ENCODE peak calls at places on chromosomes 11 and 22, in seven cellular contexts. X is hepatocyte, R is lung, O is thoracic aorta, Z is body of pancreas, C is lower lobe of right lung, E is right atrium auricular region. P is an unnamed sample.
A peak's percentile ranks its signal among the peaks of the same experiment; 100 is the strongest.

GRCh38 chr11:115422013-115422697 is 82.1 kb downstream of the CADM1 start:
- DNase-seq in X (no peak), R (no peak), O (no peak), Z (no peak), C (no peak), E (no peak), P (no peak)

GRCh38 chr11:74570266-74571061 is 21.9 kb upstream of the POLD3 start:
- DNase-seq in X (peak; percentile 72), R (no peak), O (no peak), Z (peak; percentile 67), C (no peak), E (no peak), P (peak; percentile 64)

GRCh38 chr11:114131366-114131963 is 72.0 kb downstream of the ZBTB16 start:
- DNase-seq in X (no peak), R (no peak), O (no peak), Z (no peak), C (no peak), E (no peak), P (no peak)

GRCh38 chr11:123180574-123180973 is 14.5 kb downstream of the CLMP start:
- DNase-seq in X (no peak), R (no peak), O (no peak), Z (no peak), C (no peak), E (no peak), P (no peak)

GRCh38 chr11:33402066-33402465 is 144.9 kb downstream of the HIPK3 start:
- DNase-seq in X (no peak), R (no peak), O (no peak), Z (no peak), C (no peak), E (no peak), P (no peak)

GRCh38 chr11:55942785-55943392 is 6.7 kb upstream of the OR5I1 start:
- DNase-seq in X (peak; percentile 75), R (no peak), O (no peak), Z (no peak), C (no peak), E (no peak), P (no peak)

GRCh38 chr22:26658671-26659478 is 1.5 kb downstream of the MIAT start:
- DNase-seq in X (peak; percentile 85), R (peak; percentile 59), O (peak; percentile 57), Z (no peak), C (no peak), E (no peak), P (no peak)

GRCh38 chr22:30423296-30423958 is 2.1 kb upstream of the MTFP1 start:
- DNase-seq in X (peak; percentile 69), R (peak; percentile 66), O (no peak), Z (no peak), C (peak; percentile 78), E (no peak), P (no peak)

GRCh38 chr11:125679837-125680236 is 810 bp downstream of the ACRV1 start:
- DNase-seq in X (no peak), R (no peak), O (no peak), Z (no peak), C (no peak), E (no peak), P (no peak)

GRCh38 chr11:12133539-12134238 is 23.3 kb downstream of the MICAL2 start:
- DNase-seq in X (no peak), R (no peak), O (no peak), Z (no peak), C (no peak), E (no peak), P (no peak)

GRCh38 chr11:74138572-74138971 is 32.2 kb downstream of the C2CD3 start:
- DNase-seq in X (peak; percentile 76), R (peak; percentile 35), O (no peak), Z (peak; percentile 47), C (no peak), E (no peak), P (no peak)

GRCh38 chr11:86106916-86107315 is 38.0 kb upstream of the PICALM start:
- DNase-seq in X (no peak), R (no peak), O (no peak), Z (no peak), C (no peak), E (no peak), P (no peak)

GRCh38 chr11:34890089-34890488 is 26.1 kb downstream of the APIP start:
- DNase-seq in X (no peak), R (no peak), O (no peak), Z (no peak), C (no peak), E (no peak), P (no peak)

GRCh38 chr22:32480238-32480637 is 5.6 kb downstream of the FBXO7 start:
- DNase-seq in X (no peak), R (no peak), O (no peak), Z (no peak), C (no peak), E (no peak), P (no peak)

GRCh38 chr11:47726878-47727514 is 11.8 kb upstream of the AGBL2 start:
- DNase-seq in X (no peak), R (no peak), O (no peak), Z (no peak), C (no peak), E (no peak), P (no peak)

GRCh38 chr22:40482886-40483285 is 112.5 kb downstream of the SGSM3 start:
- DNase-seq in X (no peak), R (no peak), O (no peak), Z (no peak), C (no peak), E (no peak), P (no peak)

GRCh38 chr22:40484906-40485660 is 114.7 kb downstream of the SGSM3 start:
- DNase-seq in X (no peak), R (no peak), O (no peak), Z (no peak), C (no peak), E (no peak), P (no peak)

GRCh38 chr22:40479887-40480538 is 109.6 kb downstream of the SGSM3 start:
- DNase-seq in X (no peak), R (no peak), O (no peak), Z (no peak), C (no peak), E (no peak), P (no peak)

GRCh38 chr22:40480996-40481395 is 110.6 kb downstream of the SGSM3 start:
- DNase-seq in X (no peak), R (no peak), O (no peak), Z (no peak), C (no peak), E (no peak), P (no peak)

DNA sequence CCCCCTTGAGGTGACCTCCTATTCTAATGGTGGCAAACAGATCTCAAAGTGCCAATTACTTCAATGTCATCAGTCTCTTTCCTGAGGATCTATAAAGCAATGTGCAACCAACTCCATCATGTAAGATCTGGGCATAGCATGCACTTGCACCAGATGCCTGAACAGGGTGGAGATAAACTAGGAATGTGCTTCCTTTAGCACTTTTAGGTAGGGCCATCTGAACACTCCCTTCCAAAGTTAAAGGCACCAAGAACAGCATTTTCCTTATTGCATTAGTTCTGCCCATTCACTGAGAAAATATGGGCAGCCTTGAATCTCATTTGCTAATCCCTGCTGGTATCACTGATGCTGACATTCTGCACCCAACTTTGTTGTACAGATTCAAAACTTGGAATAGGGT is 112.0 kb downstream of the SGSM3 start:
- DNase-seq in X (no peak), R (no peak), O (no peak), Z (no peak), C (no peak), E (no peak), P (no peak)
- H3K27ac ChIP-seq in X (no peak overlapping the region), R (no peak overlapping the region), O (no peak overlapping the region), Z (no peak overlapping the region), C (no peak overlapping the region), E (no peak overlapping the region), P (no peak overlapping the region)

DNA sequence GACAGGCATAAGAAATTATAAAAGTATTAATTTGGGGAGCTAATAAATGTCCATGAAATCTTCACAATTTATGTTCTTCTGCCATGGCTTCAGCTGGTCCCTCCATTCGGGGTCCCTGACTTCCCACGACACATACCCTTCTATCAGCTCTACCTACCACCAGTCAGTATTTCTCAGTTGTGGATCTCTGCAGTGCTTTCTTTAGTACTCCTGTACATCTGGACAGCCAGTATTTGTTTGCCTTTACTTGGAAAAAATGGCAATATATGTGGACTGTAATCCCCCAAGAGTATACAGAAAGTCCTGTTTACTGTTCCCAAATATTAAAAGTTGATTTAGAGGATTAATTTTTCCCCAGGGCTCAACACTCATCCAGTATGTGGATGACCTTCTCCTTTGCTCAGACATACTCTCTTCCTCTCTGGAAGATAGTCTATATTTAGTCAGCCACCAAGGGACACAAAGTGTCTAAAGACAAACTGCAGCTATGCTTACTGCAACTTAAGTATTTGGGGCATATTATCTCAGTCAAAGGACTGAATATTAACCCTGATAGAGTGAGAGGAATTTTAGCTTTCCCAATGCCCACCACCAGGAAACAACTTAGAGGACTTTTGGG is 7.3 kb upstream of the FDX1 start:
- DNase-seq in X (no peak), R (no peak), O (no peak), Z (no peak), C (no peak), E (no peak), P (no peak)
- H3K9me3 ChIP-seq in X (no peaks in the 10 kb centered on the region), R (no peaks in the 10 kb centered on the region), O (no peaks in the 10 kb centered on the region), Z (no peaks in the 10 kb centered on the region), C (no peaks in the 10 kb centered on the region), E (peaks cover 12% of the 10 kb centered on the region), P (no peaks in the 10 kb centered on the region)

GRCh38 chr11:9462172-9462799 is 1.5 kb downstream of the ZNF143 start:
- DNase-seq in X (no peak), R (no peak), O (no peak), Z (no peak), C (no peak), E (no peak), P (no peak)
- H3K4me3 ChIP-seq in X (peak overlapping the region; percentile 23), R (no peak overlapping the region), O (peak overlapping the region; percentile 85), Z (no peak overlapping the region), C (peak overlapping the region; percentile 81), E (peak overlapping the region; percentile 76), P (peak overlapping the region; percentile 86)

DNA sequence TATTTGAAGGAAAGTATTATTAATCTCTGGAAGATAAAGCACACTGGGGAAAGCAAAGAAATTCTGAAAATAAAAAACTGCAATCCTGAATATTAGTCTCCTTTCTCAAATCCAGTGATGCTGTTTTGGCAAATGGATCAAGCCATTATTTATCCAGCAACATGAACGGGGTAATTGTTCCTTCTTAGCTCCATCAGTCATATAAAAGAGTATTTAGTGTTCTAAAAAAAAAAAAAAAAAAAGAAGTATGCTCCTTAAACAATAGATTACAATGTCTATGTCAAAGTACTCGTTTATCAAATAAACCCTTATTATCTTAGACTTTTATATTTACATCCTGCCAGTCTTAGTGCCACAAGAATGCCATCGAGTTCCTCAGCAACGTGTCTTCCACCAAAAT is 1.3 kb downstream of the RDX start:
- DNase-seq in X (no peak), R (no peak), O (no peak), Z (no peak), C (no peak), E (no peak), P (no peak)
- H3K27ac ChIP-seq in X (peak overlapping the region; percentile 98), R (no peak overlapping the region), O (peak overlapping the region; percentile 96), Z (no peak overlapping the region), C (peak overlapping the region; percentile 95), E (peak overlapping the region; percentile 97), P (no peak overlapping the region)

DNA sequence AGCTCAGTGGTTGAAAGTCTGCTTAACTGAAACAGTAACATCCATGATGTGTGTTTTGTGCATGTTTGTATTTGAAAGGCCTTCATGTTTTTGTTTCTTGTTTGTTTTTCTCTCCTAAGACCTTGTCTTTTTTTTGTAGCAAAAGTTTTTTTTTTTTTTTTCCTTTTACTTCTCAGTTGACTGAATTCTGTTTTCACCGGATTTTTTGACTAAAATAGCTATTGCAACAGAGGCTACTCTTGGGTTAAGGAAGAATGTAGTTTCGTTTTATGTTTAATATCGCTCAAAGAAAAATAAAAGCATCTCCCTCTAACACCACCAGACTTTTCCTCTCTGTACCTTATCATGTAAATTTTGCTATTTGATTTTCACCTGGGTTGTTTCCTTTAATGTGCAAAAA is 15.1 kb downstream of the APOL6 start:
- DNase-seq in X (no peak), R (no peak), O (no peak), Z (no peak), C (no peak), E (no peak), P (no peak)
- H3K9me3 ChIP-seq in X (peaks cover 18% of the 10 kb centered on the region), R (no peaks in the 10 kb centered on the region), O (peaks cover 3% of the 10 kb centered on the region), Z (no peaks in the 10 kb centered on the region), C (peaks cover 6% of the 10 kb centered on the region), E (peaks cover 5% of the 10 kb centered on the region), P (no peaks in the 10 kb centered on the region)